ENCODE peak calls at places on chromosomes 1 and 21, in eight cellular contexts. One of them, this sample, is unnamed.

GRCh38 chr1:147600119-147601111 is 59.1 kb downstream of the BCL9 start:
- DNase-seq in stimulated activated CD4-positive, alpha-beta T cell treated with anti-CD3 and anti-CD28 coated beads, Interleukin-4, amount 100 ng/mL, for 48 hours: no peak
- DNase-seq in SW480: peak; percentile 28
- DNase-seq in heart right ventricle: no peak
- DNase-seq in fibroblast of villous mesenchyme: peak; percentile 66
- DNase-seq in activated CD4-positive, alpha-beta T cell treated with anti-CD3 and anti-CD28 coated beads, Interleukin-2, amount 50 U/mL, for 1 hour: no peak
- DNase-seq in iris pigment epithelial cell: peak; percentile 35
- DNase-seq in AG08395: no peak
- DNase-seq in this sample: no peak

GRCh38 chr1:31707711-31708110 is 3.9 kb upstream of the COL16A1 start:
- DNase-seq in stimulated activated CD4-positive, alpha-beta T cell treated with anti-CD3 and anti-CD28 coated beads, Interleukin-4, amount 100 ng/mL, for 48 hours: no peak
- DNase-seq in SW480: peak; percentile 75
- DNase-seq in heart right ventricle: peak; percentile 43
- DNase-seq in fibroblast of villous mesenchyme: peak; percentile 74
- DNase-seq in activated CD4-positive, alpha-beta T cell treated with anti-CD3 and anti-CD28 coated beads, Interleukin-2, amount 50 U/mL, for 1 hour: no peak
- DNase-seq in iris pigment epithelial cell: peak; percentile 89
- DNase-seq in AG08395: peak; percentile 58
- DNase-seq in this sample: no peak

GRCh38 chr1:232416026-232416568 is 213.8 kb downstream of the SIPA1L2 start:
- DNase-seq in stimulated activated CD4-positive, alpha-beta T cell treated with anti-CD3 and anti-CD28 coated beads, Interleukin-4, amount 100 ng/mL, for 48 hours: no peak
- DNase-seq in SW480: no peak
- DNase-seq in heart right ventricle: no peak
- DNase-seq in fibroblast of villous mesenchyme: no peak
- DNase-seq in activated CD4-positive, alpha-beta T cell treated with anti-CD3 and anti-CD28 coated beads, Interleukin-2, amount 50 U/mL, for 1 hour: no peak
- DNase-seq in iris pigment epithelial cell: no peak
- DNase-seq in AG08395: no peak
- DNase-seq in this sample: no peak

GRCh38 chr1:186985889-186986491 is 157.2 kb downstream of the PLA2G4A start:
- DNase-seq in stimulated activated CD4-positive, alpha-beta T cell treated with anti-CD3 and anti-CD28 coated beads, Interleukin-4, amount 100 ng/mL, for 48 hours: no peak
- DNase-seq in SW480: peak; percentile 43
- DNase-seq in heart right ventricle: peak; percentile 10
- DNase-seq in fibroblast of villous mesenchyme: peak; percentile 67
- DNase-seq in activated CD4-positive, alpha-beta T cell treated with anti-CD3 and anti-CD28 coated beads, Interleukin-2, amount 50 U/mL, for 1 hour: no peak
- DNase-seq in iris pigment epithelial cell: peak; percentile 70
- DNase-seq in AG08395: peak; percentile 49
- DNase-seq in this sample: no peak

GRCh38 chr1:910881-911721 is 12.6 kb upstream of the SAMD11 start:
- DNase-seq in stimulated activated CD4-positive, alpha-beta T cell treated with anti-CD3 and anti-CD28 coated beads, Interleukin-4, amount 100 ng/mL, for 48 hours: no peak
- DNase-seq in SW480: peak; percentile 72
- DNase-seq in heart right ventricle: no peak
- DNase-seq in fibroblast of villous mesenchyme: no peak
- DNase-seq in activated CD4-positive, alpha-beta T cell treated with anti-CD3 and anti-CD28 coated beads, Interleukin-2, amount 50 U/mL, for 1 hour: no peak
- DNase-seq in iris pigment epithelial cell: no peak
- DNase-seq in AG08395: no peak
- DNase-seq in this sample: no peak

GRCh38 chr1:233163696-233164095 is 131.8 kb downstream of the PCNX2 start:
- DNase-seq in stimulated activated CD4-positive, alpha-beta T cell treated with anti-CD3 and anti-CD28 coated beads, Interleukin-4, amount 100 ng/mL, for 48 hours: no peak
- DNase-seq in SW480: no peak
- DNase-seq in heart right ventricle: no peak
- DNase-seq in fibroblast of villous mesenchyme: no peak
- DNase-seq in activated CD4-positive, alpha-beta T cell treated with anti-CD3 and anti-CD28 coated beads, Interleukin-2, amount 50 U/mL, for 1 hour: no peak
- DNase-seq in iris pigment epithelial cell: no peak
- DNase-seq in AG08395: no peak
- DNase-seq in this sample: no peak

GRCh38 chr21:30227128-30227527 is 11.2 kb upstream of the CLDN8 start:
- DNase-seq in stimulated activated CD4-positive, alpha-beta T cell treated with anti-CD3 and anti-CD28 coated beads, Interleukin-4, amount 100 ng/mL, for 48 hours: no peak
- DNase-seq in SW480: no peak
- DNase-seq in heart right ventricle: no peak
- DNase-seq in fibroblast of villous mesenchyme: no peak
- DNase-seq in activated CD4-positive, alpha-beta T cell treated with anti-CD3 and anti-CD28 coated beads, Interleukin-2, amount 50 U/mL, for 1 hour: no peak
- DNase-seq in iris pigment epithelial cell: no peak
- DNase-seq in AG08395: no peak
- DNase-seq in this sample: no peak

GRCh38 chr1:113557176-113557575 is 166.9 kb downstream of the MAGI3 start:
- DNase-seq in stimulated activated CD4-positive, alpha-beta T cell treated with anti-CD3 and anti-CD28 coated beads, Interleukin-4, amount 100 ng/mL, for 48 hours: no peak
- DNase-seq in SW480: no peak
- DNase-seq in heart right ventricle: no peak
- DNase-seq in fibroblast of villous mesenchyme: no peak
- DNase-seq in activated CD4-positive, alpha-beta T cell treated with anti-CD3 and anti-CD28 coated beads, Interleukin-2, amount 50 U/mL, for 1 hour: no peak
- DNase-seq in iris pigment epithelial cell: no peak
- DNase-seq in AG08395: no peak
- DNase-seq in this sample: no peak

GRCh38 chr1:1982379-1983232 is 21.0 kb downstream of the CFAP74 start:
- DNase-seq in stimulated activated CD4-positive, alpha-beta T cell treated with anti-CD3 and anti-CD28 coated beads, Interleukin-4, amount 100 ng/mL, for 48 hours: no peak
- DNase-seq in SW480: no peak
- DNase-seq in heart right ventricle: no peak
- DNase-seq in fibroblast of villous mesenchyme: no peak
- DNase-seq in activated CD4-positive, alpha-beta T cell treated with anti-CD3 and anti-CD28 coated beads, Interleukin-2, amount 50 U/mL, for 1 hour: no peak
- DNase-seq in iris pigment epithelial cell: no peak
- DNase-seq in AG08395: no peak
- DNase-seq in this sample: no peak

GRCh38 chr1:66927528-66927927 is 2.7 kb downstream of the MIER1 start:
- DNase-seq in stimulated activated CD4-positive, alpha-beta T cell treated with anti-CD3 and anti-CD28 coated beads, Interleukin-4, amount 100 ng/mL, for 48 hours: no peak
- DNase-seq in SW480: no peak
- DNase-seq in heart right ventricle: no peak
- DNase-seq in fibroblast of villous mesenchyme: no peak
- DNase-seq in activated CD4-positive, alpha-beta T cell treated with anti-CD3 and anti-CD28 coated beads, Interleukin-2, amount 50 U/mL, for 1 hour: no peak
- DNase-seq in iris pigment epithelial cell: no peak
- DNase-seq in AG08395: no peak
- DNase-seq in this sample: no peak

GRCh38 chr1:179080866-179081695 is 789 bp upstream of the TOR3A start:
- DNase-seq in stimulated activated CD4-positive, alpha-beta T cell treated with anti-CD3 and anti-CD28 coated beads, Interleukin-4, amount 100 ng/mL, for 48 hours: no peak
- DNase-seq in SW480: no peak
- DNase-seq in heart right ventricle: no peak
- DNase-seq in fibroblast of villous mesenchyme: no peak
- DNase-seq in activated CD4-positive, alpha-beta T cell treated with anti-CD3 and anti-CD28 coated beads, Interleukin-2, amount 50 U/mL, for 1 hour: peak; percentile 25
- DNase-seq in iris pigment epithelial cell: no peak
- DNase-seq in AG08395: no peak
- DNase-seq in this sample: peak; percentile 17

GRCh38 chr1:76891931-76892330 is 24.7 kb downstream of the ST6GALNAC5 start:
- DNase-seq in stimulated activated CD4-positive, alpha-beta T cell treated with anti-CD3 and anti-CD28 coated beads, Interleukin-4, amount 100 ng/mL, for 48 hours: no peak
- DNase-seq in SW480: no peak
- DNase-seq in heart right ventricle: no peak
- DNase-seq in fibroblast of villous mesenchyme: peak; percentile 86
- DNase-seq in activated CD4-positive, alpha-beta T cell treated with anti-CD3 and anti-CD28 coated beads, Interleukin-2, amount 50 U/mL, for 1 hour: no peak
- DNase-seq in iris pigment epithelial cell: peak; percentile 68
- DNase-seq in AG08395: peak; percentile 59
- DNase-seq in this sample: no peak

GRCh38 chr1:22921452-22922126 is 51.1 kb downstream of the LACTBL1 start:
- DNase-seq in stimulated activated CD4-positive, alpha-beta T cell treated with anti-CD3 and anti-CD28 coated beads, Interleukin-4, amount 100 ng/mL, for 48 hours: no peak
- DNase-seq in SW480: no peak
- DNase-seq in heart right ventricle: no peak
- DNase-seq in fibroblast of villous mesenchyme: no peak
- DNase-seq in activated CD4-positive, alpha-beta T cell treated with anti-CD3 and anti-CD28 coated beads, Interleukin-2, amount 50 U/mL, for 1 hour: no peak
- DNase-seq in iris pigment epithelial cell: no peak
- DNase-seq in AG08395: no peak
- DNase-seq in this sample: no peak

GRCh38 chr1:157893681-157894080 is 52.1 kb upstream of the CD5L start:
- DNase-seq in stimulated activated CD4-positive, alpha-beta T cell treated with anti-CD3 and anti-CD28 coated beads, Interleukin-4, amount 100 ng/mL, for 48 hours: no peak
- DNase-seq in SW480: no peak
- DNase-seq in heart right ventricle: no peak
- DNase-seq in fibroblast of villous mesenchyme: no peak
- DNase-seq in activated CD4-positive, alpha-beta T cell treated with anti-CD3 and anti-CD28 coated beads, Interleukin-2, amount 50 U/mL, for 1 hour: no peak
- DNase-seq in iris pigment epithelial cell: peak; percentile 6
- DNase-seq in AG08395: no peak
- DNase-seq in this sample: no peak

This sample was measured in stimulated activated CD8-positive, alpha-beta memory T cell treated with anti-CD3 and anti-CD28 coated beads, Interleukin-4, amount 100 ng/mL, for 24 hours.